ENCODE peak calls at places on chromosomes 6 and 20, in seven cellular contexts. X is cardiac muscle cell, D is stomach, E is fibroblast of lung, P is neural crest cell, N is mucosa of descending colon, U is HFFc6. I is an unnamed sample.

GRCh38 chr6:33591633-33592032 is 11.6 kb upstream of the BAK1 start:
- DNase-seq in E (no peak), X (no peak), P (no peak), D (no peak), U (no peak), N (no peak), I (no peak)

GRCh38 chr6:38671885-38672467 is 31.0 kb downstream of the GLO1 start:
- DNase-seq in E (peak), N (no peak), D (no peak), X (peak), U (peak), P (peak), I (no peak)

GRCh38 chr6:137291441-137291840 is 72.3 kb upstream of the IFNGR1 start:
- DNase-seq in D (no peak), N (no peak), E (peak), U (no peak), P (no peak), X (no peak), I (peak)

GRCh38 chr6:27503436-27504030 is 30.6 kb upstream of the ZNF184 start:
- DNase-seq in D (peak), N (peak), E (peak), P (peak), X (peak), U (peak), I (no peak)

GRCh38 chr6:135812085-135812526 is 39.4 kb upstream of the PDE7B start:
- DNase-seq in U (peak), N (no peak), D (no peak), P (no peak), X (no peak), E (peak), I (no peak)

GRCh38 chr20:44738779-44739477 is 6.7 kb upstream of the KCNK15 start:
- DNase-seq in P (peak), U (peak), X (peak), N (no peak), E (peak), D (peak), I (no peak)

GRCh38 chr6:80548496-80548895 is 442.0 kb downstream of the BCKDHB start:
- DNase-seq in N (no peak), U (no peak), D (no peak), E (peak), P (no peak), X (no peak), I (no peak)

GRCh38 chr6:11271228-11271627 is 38.8 kb upstream of the NEDD9 start:
- DNase-seq in D (peak), P (no peak), X (no peak), E (no peak), N (no peak), U (no peak), I (no peak)

GRCh38 chr6:21769973-21770372 is 176.4 kb downstream of the SOX4 start:
- DNase-seq in N (no peak), D (no peak), X (no peak), U (no peak), P (no peak), E (peak), I (no peak)

GRCh38 chr6:75234126-75234865 is 9.3 kb downstream of the COX7A2 start:
- DNase-seq in P (no peak), N (no peak), D (no peak), X (no peak), U (no peak), E (no peak), I (no peak)

GRCh38 chr6:41204156-41204555 is 3.2 kb upstream of the TREML2 start:
- DNase-seq in E (no peak), U (no peak), X (no peak), N (no peak), D (no peak), P (no peak), I (no peak)

GRCh38 chr6:137699036-137699683 is 167.9 kb upstream of the TNFAIP3 start:
- DNase-seq in N (no peak), X (no peak), U (peak), P (no peak), D (no peak), E (no peak), I (no peak)

GRCh38 chr20:40958598-40958997 is 70.0 kb upstream of the TOP1 start:
- DNase-seq in N (no peak), D (peak), U (no peak), E (no peak), P (no peak), X (no peak), I (no peak)

GRCh38 chr6:55756711-55757110 is 118.7 kb downstream of the BMP5 start:
- DNase-seq in E (no peak), X (no peak), U (no peak), N (no peak), P (no peak), D (no peak), I (no peak)

GRCh38 chr6:13425971-13426931 is 61.1 kb downstream of the GFOD1 start:
- DNase-seq in D (no peak), N (no peak), U (peak), E (peak), P (no peak), X (peak), I (no peak)

GRCh38 chr6:70257874-70258273 is 45.0 kb downstream of the COL9A1 start:
- DNase-seq in U (no peak), E (no peak), P (no peak), N (no peak), X (no peak), D (no peak), I (no peak)

DNA sequence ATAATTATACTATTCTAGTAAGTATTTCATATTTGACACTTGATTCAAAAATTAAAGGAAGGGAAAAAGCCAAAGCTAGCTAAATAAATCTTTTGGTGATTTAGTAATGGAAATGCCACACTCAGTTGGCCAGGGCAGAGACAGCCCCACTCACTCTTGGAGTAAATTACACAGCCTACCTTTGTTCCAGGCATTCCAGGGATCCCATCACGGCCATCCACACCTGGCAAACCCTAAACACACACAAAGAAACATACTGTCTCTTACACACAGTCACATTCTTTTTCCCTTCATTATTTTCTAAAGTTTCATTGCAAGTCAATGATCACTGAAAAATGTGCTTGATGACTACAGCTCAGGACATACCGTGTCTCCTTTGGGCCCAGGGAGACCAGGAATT is 48.1 kb downstream of the COL9A1 start:
- DNase-seq in N (no peak), D (no peak), X (no peak), E (no peak), U (no peak), P (no peak), I (no peak)
- TF ChIP-seq CTCF in N (no peak), D (no peak), X (no peak), E (no peak), U (no peak), P (no peak), I (no peak)

DNA sequence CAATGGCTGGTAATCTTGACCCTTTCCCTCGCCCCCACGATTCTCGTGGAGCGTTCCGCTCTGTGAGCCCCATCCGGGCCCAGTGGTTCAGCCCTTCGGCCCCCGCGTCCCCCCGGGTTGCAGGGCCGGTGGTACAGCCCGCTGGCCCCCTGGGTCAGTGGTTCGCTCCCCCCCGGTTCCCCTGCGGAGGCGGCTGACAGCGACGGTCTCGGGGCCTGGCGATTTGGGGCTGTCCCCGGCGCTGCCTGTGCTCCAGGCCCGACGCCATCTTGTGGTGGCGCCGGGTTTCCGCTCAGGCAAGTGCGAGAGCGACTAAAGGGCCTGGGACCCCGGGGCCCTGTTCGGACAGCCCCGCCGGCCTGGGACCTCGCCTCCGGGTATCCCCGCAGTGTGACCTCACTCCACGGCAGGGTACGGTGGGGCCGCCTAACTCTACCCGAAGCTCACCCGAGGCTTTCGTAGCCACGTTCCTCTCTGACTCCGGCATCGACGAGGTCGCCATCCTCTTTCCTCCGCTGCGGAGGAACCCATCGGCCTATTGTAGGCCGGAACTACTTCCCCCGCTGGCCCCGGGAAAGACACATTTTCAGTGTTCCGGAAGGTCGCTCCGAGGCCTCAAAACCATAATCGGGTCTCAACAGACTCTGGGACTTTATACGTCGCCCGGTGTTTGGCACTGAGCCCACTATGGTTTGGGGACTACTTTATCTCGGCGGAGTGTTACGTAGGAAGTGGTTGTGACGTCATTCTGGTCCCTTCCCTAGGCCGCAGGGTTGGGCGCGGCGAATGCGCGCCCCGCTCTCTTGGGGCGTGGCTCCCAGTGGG is at the start of gene ZNF335:
- DNase-seq in E (peak), P (peak), X (peak), N (peak), U (peak), D (peak), I (peak)
- TF ChIP-seq CTCF in E (no peak), P (no peak), X (peak), N (peak), U (peak), D (no peak), I (peak)

GRCh38 chr6:114096553-114097172 is 125.7 kb upstream of the HDAC2 start:
- DNase-seq in P (no peak), N (no peak), E (peak), X (peak), D (no peak), U (peak), I (no peak)
- TF ChIP-seq CTCF in P (peak), N (peak), E (peak), X (peak), D (no peak), U (peak), I (peak)

GRCh38 chr6:4727671-4728435 is 48.4 kb upstream of the CDYL start:
- DNase-seq in E (peak), U (peak), X (peak), P (no peak), D (no peak), N (peak), I (no peak)
- TF ChIP-seq CTCF in E (no peak), U (peak), X (no peak), P (no peak), D (no peak), N (no peak), I (no peak)

GRCh38 chr6:68559052-68559451 is 76.0 kb upstream of the ADGRB3 start:
- DNase-seq in U (no peak), D (no peak), P (no peak), E (no peak), X (no peak), N (no peak), I (no peak)

DNA sequence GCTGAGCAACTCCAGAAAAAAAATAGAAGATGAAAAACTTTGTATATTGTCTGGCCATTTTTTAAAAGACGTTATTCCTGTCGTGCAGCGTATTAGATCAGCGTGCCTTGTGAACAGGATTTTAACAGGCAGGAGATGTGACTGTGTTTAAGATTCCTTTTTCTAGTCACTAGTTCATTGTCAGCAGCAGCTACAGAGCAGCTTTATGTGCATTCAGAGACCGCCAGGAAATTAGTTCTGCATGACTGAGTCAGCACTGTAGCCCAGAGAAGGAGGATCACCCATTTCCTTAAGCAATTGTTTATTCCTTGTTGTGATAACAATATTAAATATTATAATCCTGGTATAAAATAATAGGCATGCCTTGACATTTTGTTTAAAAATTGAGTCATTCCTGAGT is 75.4 kb upstream of the ADGRB3 start:
- DNase-seq in U (no peak), D (no peak), P (peak), E (peak), N (no peak), X (no peak), I (no peak)
- TF ChIP-seq CTCF in U (no peak), D (no peak), P (no peak), E (no peak), N (no peak), X (no peak), I (no peak)

GRCh38 chr6:3026811-3027626 is 27.3 kb downstream of the NQO2 start:
- DNase-seq in P (no peak), E (peak), X (no peak), N (no peak), D (no peak), U (no peak), I (no peak)

GRCh38 chr6:3033652-3034051 is 34.0 kb downstream of the NQO2 start:
- DNase-seq in X (no peak), E (no peak), P (no peak), D (no peak), U (no peak), N (no peak), I (no peak)

GRCh38 chr6:3032986-3033385 is 33.3 kb downstream of the NQO2 start:
- DNase-seq in N (no peak), X (no peak), D (no peak), P (no peak), U (peak), E (peak), I (no peak)

GRCh38 chr6:3035397-3035796 is 32.9 kb upstream of the RIPK1 start:
- DNase-seq in U (no peak), N (no peak), P (no peak), D (no peak), X (no peak), E (no peak), I (no peak)

GRCh38 chr6:3031857-3032256 is 32.2 kb downstream of the NQO2 start:
- DNase-seq in D (no peak), N (no peak), U (no peak), X (peak), E (no peak), P (no peak), I (no peak)
- TF ChIP-seq CTCF in D (no peak), N (no peak), U (no peak), X (no peak), E (no peak), P (no peak), I (no peak)

DNA sequence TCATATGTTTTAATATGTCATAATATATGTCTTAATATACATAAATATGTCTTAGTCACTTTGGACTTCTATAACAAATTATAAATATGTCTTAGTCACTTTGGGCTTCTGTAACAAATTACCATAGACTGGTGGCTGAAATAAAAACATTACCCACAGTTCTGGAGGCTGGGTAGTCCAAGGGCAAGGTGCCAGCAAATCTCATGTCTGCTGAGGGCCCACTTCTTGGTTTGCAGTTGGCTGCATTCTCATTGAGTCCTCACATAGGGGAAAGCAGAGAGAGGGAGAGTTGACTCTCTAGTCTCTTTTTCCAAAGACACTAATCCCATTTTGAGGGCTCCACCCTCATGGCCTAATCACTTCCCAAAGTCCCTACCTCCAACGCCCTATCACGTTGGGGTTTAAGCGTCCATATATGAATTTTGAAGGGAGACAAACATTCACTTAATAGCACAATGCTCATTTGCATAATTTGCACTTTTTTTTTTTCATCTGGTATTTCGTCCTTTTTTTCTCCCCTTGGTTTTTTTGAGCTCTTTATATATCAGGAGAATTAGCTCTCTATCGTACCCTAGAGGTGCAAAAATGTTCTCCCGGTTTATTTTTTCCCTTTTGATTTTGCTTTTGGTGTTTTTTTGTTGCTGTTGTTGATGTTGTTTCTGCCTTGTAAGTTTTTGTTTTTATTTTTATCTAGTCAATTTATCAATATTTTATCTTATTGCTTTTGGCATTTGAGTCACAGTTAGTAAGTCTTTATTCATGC is 266.4 kb downstream of the PLCB1 start:
- DNase-seq in D (no peak), U (no peak), X (no peak), E (no peak), P (no peak), N (no peak), I (no peak)
- TF ChIP-seq CTCF in D (no peak), U (peak), X (peak), E (no peak), P (peak), N (no peak), I (no peak)

GRCh38 chr6:134806151-134806550 is 143.8 kb downstream of the ALDH8A1 start:
- DNase-seq in D (no peak), U (no peak), N (no peak), E (no peak), X (no peak), P (no peak), I (no peak)

GRCh38 chr6:134814076-134814709 is 135.7 kb downstream of the ALDH8A1 start:
- DNase-seq in P (no peak), E (peak), D (no peak), U (peak), N (no peak), X (no peak), I (no peak)

GRCh38 chr6:134805163-134805562 is 144.7 kb downstream of the ALDH8A1 start:
- DNase-seq in E (no peak), N (no peak), P (no peak), U (no peak), X (no peak), D (no peak), I (no peak)

GRCh38 chr6:134813146-134813545 is 136.8 kb downstream of the ALDH8A1 start:
- DNase-seq in X (no peak), N (no peak), P (no peak), E (peak), U (no peak), D (no peak), I (no peak)

GRCh38 chr6:134810402-134810801 is 139.5 kb downstream of the ALDH8A1 start:
- DNase-seq in U (no peak), E (no peak), P (no peak), X (no peak), D (no peak), N (no peak), I (no peak)
- TF ChIP-seq CTCF in U (no peak), E (no peak), P (no peak), X (no peak), D (no peak), N (no peak), I (no peak)

GRCh38 chr20:5211803-5212714 is 85.3 kb downstream of the CDS2 start:
- DNase-seq in D (no peak), N (no peak), X (no peak), U (no peak), P (no peak), E (no peak), I (no peak)
- TF ChIP-seq CTCF in D (no peak), N (no peak), X (no peak), U (no peak), P (no peak), E (no peak), I (no peak)